ENCODE peak calls at places on chromosomes 16 and 17, in seven cellular contexts. One of them, this sample, is unnamed.

GRCh38 chr16:66070140-66070887 is 296.2 kb upstream of the CDH5 start:
- DNase-seq in CD4-positive, alpha-beta memory T cell: no peak
- DNase-seq in upper lobe of right lung: peak; percentile 68
- DNase-seq in cardiac muscle cell: peak; percentile 97
- DNase-seq in sigmoid colon: peak; percentile 92
- DNase-seq in adipocyte: peak; percentile 81
- DNase-seq in lung: peak; percentile 73
- DNase-seq in this sample: no peak

GRCh38 chr16:747978-748746 is 7.4 kb upstream of the CIAO3 start:
- DNase-seq in adipocyte: no peak
- DNase-seq in lung: no peak
- DNase-seq in sigmoid colon: no peak
- DNase-seq in CD4-positive, alpha-beta memory T cell: no peak
- DNase-seq in cardiac muscle cell: no peak
- DNase-seq in upper lobe of right lung: no peak
- DNase-seq in this sample: no peak

GRCh38 chr16:25151996-25152395 is 40.5 kb downstream of the LCMT1 start:
- DNase-seq in adipocyte: peak; percentile 59
- DNase-seq in upper lobe of right lung: no peak
- DNase-seq in lung: no peak
- DNase-seq in CD4-positive, alpha-beta memory T cell: no peak
- DNase-seq in cardiac muscle cell: peak; percentile 34
- DNase-seq in sigmoid colon: no peak
- DNase-seq in this sample: no peak

GRCh38 chr17:70091005-70091568 is 16.1 kb downstream of the KCNJ16 start:
- DNase-seq in adipocyte: no peak
- DNase-seq in lung: no peak
- DNase-seq in CD4-positive, alpha-beta memory T cell: no peak
- DNase-seq in sigmoid colon: no peak
- DNase-seq in cardiac muscle cell: no peak
- DNase-seq in upper lobe of right lung: no peak
- DNase-seq in this sample: no peak

GRCh38 chr16:12178251-12178990 is 201.9 kb downstream of the SNX29 start:
- DNase-seq in cardiac muscle cell: peak; percentile 77
- DNase-seq in CD4-positive, alpha-beta memory T cell: no peak
- DNase-seq in adipocyte: peak; percentile 36
- DNase-seq in sigmoid colon: peak; percentile 90
- DNase-seq in upper lobe of right lung: no peak
- DNase-seq in lung: peak; percentile 44
- DNase-seq in this sample: no peak

GRCh38 chr16:8047711-8048110 is 542.6 kb downstream of the TMEM114 start:
- DNase-seq in CD4-positive, alpha-beta memory T cell: no peak
- DNase-seq in lung: no peak
- DNase-seq in adipocyte: no peak
- DNase-seq in cardiac muscle cell: no peak
- DNase-seq in sigmoid colon: no peak
- DNase-seq in upper lobe of right lung: no peak
- DNase-seq in this sample: no peak

GRCh38 chr16:67562918-67563707 is 787 bp downstream of the CTCF start:
- DNase-seq in lung: peak; percentile 54
- DNase-seq in CD4-positive, alpha-beta memory T cell: peak; percentile 61
- DNase-seq in sigmoid colon: peak; percentile 79
- DNase-seq in adipocyte: peak; percentile 80
- DNase-seq in upper lobe of right lung: peak; percentile 86
- DNase-seq in cardiac muscle cell: peak; percentile 64
- DNase-seq in this sample: peak; percentile 65

GRCh38 chr17:3750926-3751325 is 27.2 kb downstream of the HASPIN start:
- DNase-seq in CD4-positive, alpha-beta memory T cell: peak; percentile 47
- DNase-seq in sigmoid colon: no peak
- DNase-seq in adipocyte: no peak
- DNase-seq in lung: no peak
- DNase-seq in cardiac muscle cell: no peak
- DNase-seq in upper lobe of right lung: no peak
- DNase-seq in this sample: peak; percentile 59

GRCh38 chr17:76935331-76935730 is 67.1 kb downstream of the MGAT5B start:
- DNase-seq in cardiac muscle cell: peak; percentile 6
- DNase-seq in sigmoid colon: no peak
- DNase-seq in adipocyte: peak; percentile 54
- DNase-seq in upper lobe of right lung: no peak
- DNase-seq in CD4-positive, alpha-beta memory T cell: no peak
- DNase-seq in lung: no peak
- DNase-seq in this sample: no peak

GRCh38 chr16:16166952-16167351 is 56.3 kb downstream of the ABCC6 start:
- DNase-seq in upper lobe of right lung: peak; percentile 2
- DNase-seq in sigmoid colon: no peak
- DNase-seq in CD4-positive, alpha-beta memory T cell: no peak
- DNase-seq in adipocyte: no peak
- DNase-seq in lung: no peak
- DNase-seq in cardiac muscle cell: no peak
- DNase-seq in this sample: no peak

GRCh38 chr16:16164244-16164643 is 59.0 kb downstream of the ABCC6 start:
- DNase-seq in upper lobe of right lung: peak; percentile 6
- DNase-seq in lung: no peak
- DNase-seq in cardiac muscle cell: no peak
- DNase-seq in adipocyte: no peak
- DNase-seq in sigmoid colon: no peak
- DNase-seq in CD4-positive, alpha-beta memory T cell: no peak
- DNase-seq in this sample: no peak

GRCh38 chr16:16163571-16163970 is 59.7 kb downstream of the ABCC6 start:
- DNase-seq in cardiac muscle cell: no peak
- DNase-seq in CD4-positive, alpha-beta memory T cell: no peak
- DNase-seq in lung: no peak
- DNase-seq in upper lobe of right lung: no peak
- DNase-seq in sigmoid colon: no peak
- DNase-seq in adipocyte: no peak
- DNase-seq in this sample: no peak

GRCh38 chr16:16167927-16168326 is 55.4 kb downstream of the ABCC6 start:
- DNase-seq in adipocyte: no peak
- DNase-seq in sigmoid colon: no peak
- DNase-seq in lung: no peak
- DNase-seq in cardiac muscle cell: no peak
- DNase-seq in CD4-positive, alpha-beta memory T cell: no peak
- DNase-seq in upper lobe of right lung: peak; percentile 38
- DNase-seq in this sample: no peak

DNA sequence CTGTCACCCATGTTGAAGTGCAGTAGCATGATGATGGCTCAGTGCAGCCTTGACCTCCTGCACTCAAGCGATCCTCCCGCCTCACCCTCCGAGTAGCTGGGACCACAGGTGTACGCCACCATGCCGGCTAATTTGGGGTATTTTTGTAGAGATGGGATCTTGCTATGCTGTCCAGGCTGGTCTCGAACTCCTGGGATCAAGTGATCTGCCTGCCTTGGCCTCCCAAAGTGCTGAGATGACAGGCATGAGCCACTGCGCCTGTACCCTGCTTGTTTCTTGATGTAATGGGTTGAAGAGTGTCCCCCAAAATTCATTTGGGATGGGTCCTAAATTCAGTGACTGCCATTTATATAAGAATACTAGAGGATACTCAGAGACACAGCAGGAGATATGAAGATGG is 57.2 kb downstream of the ABCC6 start:
- DNase-seq in lung: no peak
- DNase-seq in upper lobe of right lung: no peak
- DNase-seq in CD4-positive, alpha-beta memory T cell: no peak
- DNase-seq in adipocyte: no peak
- DNase-seq in cardiac muscle cell: no peak
- DNase-seq in sigmoid colon: no peak
- DNase-seq in this sample: no peak
- H3K4me1 ChIP-seq in lung: no peaks in the 10 kb centered on the region
- H3K4me1 ChIP-seq in upper lobe of right lung: no peaks in the 10 kb centered on the region
- H3K4me1 ChIP-seq in CD4-positive, alpha-beta memory T cell: no peaks in the 10 kb centered on the region
- H3K4me1 ChIP-seq in adipocyte: no peaks in the 10 kb centered on the region
- H3K4me1 ChIP-seq in cardiac muscle cell: no peaks in the 10 kb centered on the region
- H3K4me1 ChIP-seq in sigmoid colon: no peaks in the 10 kb centered on the region
- H3K4me1 ChIP-seq in this sample: no peaks in the 10 kb centered on the region

DNA sequence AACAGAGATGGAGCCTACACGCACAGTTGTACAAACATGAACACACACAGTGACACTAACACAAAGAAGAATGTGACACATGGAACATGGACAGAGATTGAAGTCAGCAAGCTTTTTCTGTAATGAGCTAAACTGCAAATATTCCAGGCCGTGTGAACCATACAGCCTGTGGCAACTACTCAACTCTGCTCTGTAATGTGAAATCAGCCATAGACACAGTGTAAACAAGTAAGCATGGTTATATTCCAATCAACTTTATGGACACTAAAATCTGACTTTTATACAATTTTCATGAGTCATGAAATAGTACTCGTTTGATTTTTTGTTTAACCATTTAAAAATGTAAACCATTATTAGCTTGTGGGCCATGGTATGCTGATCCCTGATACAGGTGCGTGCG is 120.2 kb downstream of the SMG6 start:
- DNase-seq in adipocyte: no peak
- DNase-seq in CD4-positive, alpha-beta memory T cell: no peak
- DNase-seq in sigmoid colon: no peak
- DNase-seq in lung: no peak
- DNase-seq in cardiac muscle cell: no peak
- DNase-seq in upper lobe of right lung: no peak
- DNase-seq in this sample: no peak
- H3K4me1 ChIP-seq in adipocyte: peaks cover 39% of the 10 kb centered on the region
- H3K4me1 ChIP-seq in CD4-positive, alpha-beta memory T cell: no peaks in the 10 kb centered on the region
- H3K4me1 ChIP-seq in sigmoid colon: peaks cover 58% of the 10 kb centered on the region
- H3K4me1 ChIP-seq in lung: peaks cover 24% of the 10 kb centered on the region
- H3K4me1 ChIP-seq in cardiac muscle cell: peaks cover 49% of the 10 kb centered on the region
- H3K4me1 ChIP-seq in upper lobe of right lung: peaks cover 42% of the 10 kb centered on the region
- H3K4me1 ChIP-seq in this sample: no peaks in the 10 kb centered on the region

GRCh38 chr17:46124695-46125592 is 68.3 kb downstream of the KANSL1 start:
- DNase-seq in CD4-positive, alpha-beta memory T cell: no peak
- DNase-seq in lung: no peak
- DNase-seq in adipocyte: no peak
- DNase-seq in upper lobe of right lung: no peak
- DNase-seq in cardiac muscle cell: no peak
- DNase-seq in sigmoid colon: no peak
- DNase-seq in this sample: no peak

GRCh38 chr17:46127524-46127923 is 65.7 kb downstream of the KANSL1 start:
- DNase-seq in lung: no peak
- DNase-seq in upper lobe of right lung: no peak
- DNase-seq in CD4-positive, alpha-beta memory T cell: no peak
- DNase-seq in adipocyte: no peak
- DNase-seq in sigmoid colon: no peak
- DNase-seq in cardiac muscle cell: no peak
- DNase-seq in this sample: no peak

GRCh38 chr17:46123607-46124006 is 69.6 kb downstream of the KANSL1 start:
- DNase-seq in adipocyte: no peak
- DNase-seq in upper lobe of right lung: no peak
- DNase-seq in cardiac muscle cell: no peak
- DNase-seq in sigmoid colon: no peak
- DNase-seq in CD4-positive, alpha-beta memory T cell: no peak
- DNase-seq in lung: no peak
- DNase-seq in this sample: no peak

GRCh38 chr17:46126840-46127239 is 66.4 kb downstream of the KANSL1 start:
- DNase-seq in sigmoid colon: no peak
- DNase-seq in upper lobe of right lung: no peak
- DNase-seq in adipocyte: no peak
- DNase-seq in CD4-positive, alpha-beta memory T cell: no peak
- DNase-seq in lung: no peak
- DNase-seq in cardiac muscle cell: no peak
- DNase-seq in this sample: no peak

GRCh38 chr17:46125831-46126230 is 67.4 kb downstream of the KANSL1 start:
- DNase-seq in upper lobe of right lung: no peak
- DNase-seq in sigmoid colon: no peak
- DNase-seq in CD4-positive, alpha-beta memory T cell: no peak
- DNase-seq in adipocyte: no peak
- DNase-seq in cardiac muscle cell: peak; percentile 54
- DNase-seq in lung: no peak
- DNase-seq in this sample: no peak
- H3K4me1 ChIP-seq in upper lobe of right lung: peaks cover 54% of the 10 kb centered on the region
- H3K4me1 ChIP-seq in sigmoid colon: peaks cover 93% of the 10 kb centered on the region
- H3K4me1 ChIP-seq in CD4-positive, alpha-beta memory T cell: peaks cover 95% of the 10 kb centered on the region
- H3K4me1 ChIP-seq in adipocyte: peaks cover 40% of the 10 kb centered on the region
- H3K4me1 ChIP-seq in cardiac muscle cell: peaks cover 76% of the 10 kb centered on the region
- H3K4me1 ChIP-seq in lung: peaks cover 8% of the 10 kb centered on the region
- H3K4me1 ChIP-seq in this sample: peaks cover 76% of the 10 kb centered on the region

GRCh38 chr16:85392756-85393673 is 220.1 kb upstream of the GSE1 start:
- DNase-seq in adipocyte: no peak
- DNase-seq in lung: no peak
- DNase-seq in sigmoid colon: peak; percentile 63
- DNase-seq in cardiac muscle cell: no peak
- DNase-seq in upper lobe of right lung: peak; percentile 44
- DNase-seq in CD4-positive, alpha-beta memory T cell: no peak
- DNase-seq in this sample: no peak

GRCh38 chr16:85393674-85394510 is 219.2 kb upstream of the GSE1 start:
- DNase-seq in sigmoid colon: peak; percentile 88
- DNase-seq in CD4-positive, alpha-beta memory T cell: peak; percentile 50
- DNase-seq in adipocyte: peak; percentile 68
- DNase-seq in cardiac muscle cell: peak; percentile 63
- DNase-seq in lung: peak; percentile 64
- DNase-seq in upper lobe of right lung: peak; percentile 83
- DNase-seq in this sample: peak; percentile 55

GRCh38 chr16:85391175-85391707 is 221.9 kb upstream of the GSE1 start:
- DNase-seq in lung: no peak
- DNase-seq in adipocyte: no peak
- DNase-seq in upper lobe of right lung: peak; percentile 39
- DNase-seq in cardiac muscle cell: no peak
- DNase-seq in sigmoid colon: peak; percentile 60
- DNase-seq in CD4-positive, alpha-beta memory T cell: no peak
- DNase-seq in this sample: no peak

GRCh38 chr16:85390511-85391174 is 222.5 kb upstream of the GSE1 start:
- DNase-seq in CD4-positive, alpha-beta memory T cell: no peak
- DNase-seq in upper lobe of right lung: peak; percentile 74
- DNase-seq in adipocyte: no peak
- DNase-seq in sigmoid colon: peak; percentile 96
- DNase-seq in cardiac muscle cell: peak; percentile 95
- DNase-seq in lung: peak; percentile 78
- DNase-seq in this sample: no peak

DNA sequence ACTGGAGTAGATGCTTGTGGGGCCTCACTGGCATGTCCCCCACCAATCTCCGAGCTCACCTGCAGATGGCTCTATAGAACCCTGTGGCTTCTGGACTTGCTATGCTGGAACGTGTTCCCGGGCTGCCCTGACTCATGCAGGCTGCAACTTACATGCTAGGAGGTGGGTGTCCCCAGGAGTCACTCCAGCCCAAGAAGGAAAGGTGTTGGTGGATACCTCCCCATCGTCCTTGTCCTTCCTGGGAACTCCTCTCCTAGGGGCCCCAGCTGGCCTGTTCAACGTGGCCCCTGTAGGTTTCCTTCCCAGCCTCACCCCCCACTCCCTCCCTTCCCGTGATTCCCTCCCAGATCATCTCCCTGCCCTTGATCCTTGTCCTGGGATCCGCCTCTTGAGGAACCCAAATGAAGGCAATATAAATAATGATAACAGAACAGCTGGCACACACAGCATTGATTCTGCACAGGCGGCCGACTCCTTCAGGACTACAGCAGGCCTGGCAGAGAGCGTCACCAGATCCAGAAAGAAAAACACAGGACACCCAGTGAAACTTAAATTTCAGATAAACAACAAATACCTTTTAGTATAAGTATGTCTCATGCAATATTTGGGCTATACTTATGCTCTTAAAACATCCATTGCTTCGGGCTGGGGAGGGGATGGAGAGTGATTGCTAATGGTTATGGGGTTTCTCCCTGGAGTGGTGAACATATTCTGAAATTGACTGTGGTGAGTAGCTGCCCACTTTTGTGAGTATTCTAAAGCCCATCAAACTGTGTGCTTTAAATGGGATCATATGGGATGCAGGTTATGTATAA is 221.1 kb upstream of the GSE1 start:
- DNase-seq in sigmoid colon: peak; percentile 62
- DNase-seq in cardiac muscle cell: no peak
- DNase-seq in CD4-positive, alpha-beta memory T cell: no peak
- DNase-seq in adipocyte: no peak
- DNase-seq in upper lobe of right lung: peak; percentile 44
- DNase-seq in lung: no peak
- DNase-seq in this sample: no peak
- H3K4me1 ChIP-seq in sigmoid colon: peaks cover 63% of the 10 kb centered on the region
- H3K4me1 ChIP-seq in cardiac muscle cell: peaks cover 15% of the 10 kb centered on the region
- H3K4me1 ChIP-seq in CD4-positive, alpha-beta memory T cell: no peaks in the 10 kb centered on the region
- H3K4me1 ChIP-seq in adipocyte: peaks cover 46% of the 10 kb centered on the region
- H3K4me1 ChIP-seq in upper lobe of right lung: peaks cover 35% of the 10 kb centered on the region
- H3K4me1 ChIP-seq in lung: peaks cover 12% of the 10 kb centered on the region
- H3K4me1 ChIP-seq in this sample: no peaks in the 10 kb centered on the region

GRCh38 chr16:81486555-81487061 is 42.0 kb downstream of the CMIP start:
- DNase-seq in lung: no peak
- DNase-seq in sigmoid colon: no peak
- DNase-seq in adipocyte: peak; percentile 64
- DNase-seq in CD4-positive, alpha-beta memory T cell: no peak
- DNase-seq in upper lobe of right lung: no peak
- DNase-seq in cardiac muscle cell: peak; percentile 92
- DNase-seq in this sample: no peak
- H3K4me1 ChIP-seq in lung: peaks cover 58% of the 10 kb centered on the region
- H3K4me1 ChIP-seq in sigmoid colon: peaks cover 4% of the 10 kb centered on the region
- H3K4me1 ChIP-seq in adipocyte: peaks cover 28% of the 10 kb centered on the region
- H3K4me1 ChIP-seq in CD4-positive, alpha-beta memory T cell: peaks cover under 1% of the 10 kb centered on the region
- H3K4me1 ChIP-seq in upper lobe of right lung: peaks cover 90% of the 10 kb centered on the region
- H3K4me1 ChIP-seq in cardiac muscle cell: peaks cover 10% of the 10 kb centered on the region
- H3K4me1 ChIP-seq in this sample: peaks cover 6% of the 10 kb centered on the region

This sample was measured in naive thymus-derived CD4-positive, alpha-beta T cell.